ENCODE peak calls at places on chromosome 16, in eight cellular contexts. One of them, this sample, is unnamed.

GRCh38 chr16:54931757-54932660 is 1.3 kb downstream of the IRX5 start:
- DNase-seq in IMR-90: no peak
- DNase-seq in MM.1S: no peak
- DNase-seq in mesenchymal stem cell: no peak
- DNase-seq in mammary epithelial cell: peak; percentile 49
- DNase-seq in fibroblast of lung: peak; percentile 34
- DNase-seq in GM23338: peak; percentile 41
- DNase-seq in GM23248: peak; percentile 71
- DNase-seq in this sample: no peak

GRCh38 chr16:1825381-1825863 is 1.2 kb downstream of the HAGH start:
- DNase-seq in fibroblast of lung: no peak
- DNase-seq in GM23248: no peak
- DNase-seq in MM.1S: no peak
- DNase-seq in mammary epithelial cell: no peak
- DNase-seq in mesenchymal stem cell: no peak
- DNase-seq in IMR-90: no peak
- DNase-seq in GM23338: no peak
- DNase-seq in this sample: no peak

GRCh38 chr16:79599837-79600635 is 501 bp downstream of the MAF start:
- DNase-seq in IMR-90: no peak
- DNase-seq in MM.1S: peak; percentile 27
- DNase-seq in GM23338: peak; percentile 74
- DNase-seq in mammary epithelial cell: peak; percentile 54
- DNase-seq in GM23248: peak; percentile 55
- DNase-seq in fibroblast of lung: peak; percentile 67
- DNase-seq in mesenchymal stem cell: peak; percentile 65
- DNase-seq in this sample: no peak

GRCh38 chr16:73021866-73022495 is 25.9 kb downstream of the ZFHX3 start:
- DNase-seq in mammary epithelial cell: no peak
- DNase-seq in mesenchymal stem cell: no peak
- DNase-seq in fibroblast of lung: no peak
- DNase-seq in MM.1S: no peak
- DNase-seq in GM23248: no peak
- DNase-seq in IMR-90: no peak
- DNase-seq in GM23338: no peak
- DNase-seq in this sample: no peak

GRCh38 chr16:66007717-66008116 is 358.8 kb upstream of the CDH5 start:
- DNase-seq in fibroblast of lung: peak; percentile 95
- DNase-seq in mammary epithelial cell: no peak
- DNase-seq in GM23248: peak; percentile 83
- DNase-seq in mesenchymal stem cell: peak; percentile 37
- DNase-seq in GM23338: no peak
- DNase-seq in MM.1S: peak; percentile 9
- DNase-seq in IMR-90: peak; percentile 93
- DNase-seq in this sample: no peak

GRCh38 chr16:78425957-78426590 is 326.6 kb downstream of the WWOX start:
- DNase-seq in mammary epithelial cell: no peak
- DNase-seq in fibroblast of lung: no peak
- DNase-seq in mesenchymal stem cell: no peak
- DNase-seq in IMR-90: no peak
- DNase-seq in MM.1S: no peak
- DNase-seq in GM23248: no peak
- DNase-seq in GM23338: no peak
- DNase-seq in this sample: no peak

GRCh38 chr16:11743308-11744074 is 834 bp upstream of the TXNDC11 start:
- DNase-seq in GM23338: no peak
- DNase-seq in mesenchymal stem cell: peak; percentile 89
- DNase-seq in GM23248: peak; percentile 80
- DNase-seq in IMR-90: peak; percentile 49
- DNase-seq in fibroblast of lung: peak; percentile 50
- DNase-seq in mammary epithelial cell: peak; percentile 38
- DNase-seq in MM.1S: no peak
- DNase-seq in this sample: peak; percentile 26

GRCh38 chr16:11050954-11051353 is 106.6 kb downstream of the CLEC16A start:
- DNase-seq in GM23338: peak; percentile 10
- DNase-seq in MM.1S: no peak
- DNase-seq in mesenchymal stem cell: no peak
- DNase-seq in GM23248: no peak
- DNase-seq in fibroblast of lung: no peak
- DNase-seq in mammary epithelial cell: no peak
- DNase-seq in IMR-90: no peak
- DNase-seq in this sample: no peak

GRCh38 chr16:15775209-15775608 is 81.6 kb downstream of the MYH11 start:
- DNase-seq in MM.1S: no peak
- DNase-seq in mammary epithelial cell: peak; percentile 21
- DNase-seq in mesenchymal stem cell: peak; percentile 41
- DNase-seq in fibroblast of lung: no peak
- DNase-seq in IMR-90: peak; percentile 58
- DNase-seq in GM23338: peak; percentile 20
- DNase-seq in GM23248: peak; percentile 15
- DNase-seq in this sample: peak; percentile 13

GRCh38 chr16:901149-901548 is 69.6 kb downstream of the LMF1 start:
- DNase-seq in MM.1S: no peak
- DNase-seq in fibroblast of lung: no peak
- DNase-seq in mesenchymal stem cell: no peak
- DNase-seq in IMR-90: no peak
- DNase-seq in GM23248: no peak
- DNase-seq in GM23338: no peak
- DNase-seq in mammary epithelial cell: no peak
- DNase-seq in this sample: no peak

DNA sequence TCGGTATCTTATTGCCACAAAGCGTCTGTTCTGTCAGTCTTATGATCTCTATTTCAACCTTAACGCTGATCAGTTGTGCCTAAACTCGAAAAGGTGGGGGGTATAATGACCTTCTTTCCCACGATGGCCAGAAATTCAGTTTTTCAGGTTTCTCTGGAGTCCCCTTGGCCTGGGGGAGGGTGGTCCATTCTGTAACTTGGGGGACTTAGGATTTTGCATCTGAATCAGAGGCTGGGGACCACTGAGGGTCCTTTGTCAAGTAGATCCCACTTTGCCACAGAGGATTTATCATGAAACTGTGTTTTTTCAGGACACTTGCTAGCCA is 6.3 kb upstream of the WDR59 start:
- DNase-seq in GM23338: no peak
- DNase-seq in GM23248: no peak
- DNase-seq in fibroblast of lung: no peak
- DNase-seq in MM.1S: no peak
- DNase-seq in mammary epithelial cell: no peak
- DNase-seq in IMR-90: no peak
- DNase-seq in mesenchymal stem cell: no peak
- DNase-seq in this sample: no peak
- H2AFZ ChIP-seq in GM23338: peak overlapping the region; percentile 78
- H2AFZ ChIP-seq in GM23248: no peak overlapping the region
- H2AFZ ChIP-seq in fibroblast of lung: no peak overlapping the region
- H2AFZ ChIP-seq in MM.1S: no peak overlapping the region
- H2AFZ ChIP-seq in mammary epithelial cell: no peak overlapping the region
- H2AFZ ChIP-seq in IMR-90: no peak overlapping the region
- H2AFZ ChIP-seq in mesenchymal stem cell: no peak overlapping the region
- H2AFZ ChIP-seq in this sample: no peak overlapping the region

DNA sequence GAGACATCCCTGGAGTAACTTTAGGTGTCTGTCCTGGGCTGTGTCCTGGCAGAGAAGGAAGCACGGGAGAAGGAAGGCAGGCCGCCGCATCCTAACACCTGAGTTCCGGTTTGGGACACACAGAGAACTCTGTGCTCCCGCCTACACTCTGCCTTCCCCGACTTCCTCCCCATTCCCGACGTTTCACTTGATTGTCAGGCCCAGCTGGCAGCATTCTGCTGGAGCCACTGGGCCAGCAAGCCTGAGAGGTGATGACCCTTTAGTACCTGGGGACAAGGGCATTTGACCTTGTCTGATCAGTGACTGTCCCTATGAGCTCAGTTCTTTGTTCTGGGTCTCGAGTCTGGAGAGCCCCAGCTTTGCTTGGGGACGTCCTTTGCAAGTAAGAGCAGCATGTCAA is 20.4 kb downstream of the ABAT start:
- DNase-seq in mesenchymal stem cell: no peak
- DNase-seq in mammary epithelial cell: no peak
- DNase-seq in GM23338: no peak
- DNase-seq in GM23248: no peak
- DNase-seq in MM.1S: no peak
- DNase-seq in IMR-90: no peak
- DNase-seq in fibroblast of lung: no peak
- DNase-seq in this sample: no peak
- H2AFZ ChIP-seq in mesenchymal stem cell: no peak overlapping the region
- H2AFZ ChIP-seq in mammary epithelial cell: no peak overlapping the region
- H2AFZ ChIP-seq in GM23338: no peak overlapping the region
- H2AFZ ChIP-seq in GM23248: no peak overlapping the region
- H2AFZ ChIP-seq in MM.1S: no peak overlapping the region
- H2AFZ ChIP-seq in IMR-90: no peak overlapping the region
- H2AFZ ChIP-seq in fibroblast of lung: no peak overlapping the region
- H2AFZ ChIP-seq in this sample: no peak overlapping the region

GRCh38 chr16:14196011-14196410 is 124.9 kb downstream of the MRTFB start:
- DNase-seq in GM23338: peak; percentile 31
- DNase-seq in mammary epithelial cell: no peak
- DNase-seq in fibroblast of lung: peak; percentile 40
- DNase-seq in GM23248: no peak
- DNase-seq in IMR-90: peak; percentile 18
- DNase-seq in MM.1S: no peak
- DNase-seq in mesenchymal stem cell: peak; percentile 55
- DNase-seq in this sample: peak; percentile 62
- H2AFZ ChIP-seq in GM23338: no peak overlapping the region
- H2AFZ ChIP-seq in mammary epithelial cell: no peak overlapping the region
- H2AFZ ChIP-seq in fibroblast of lung: no peak overlapping the region
- H2AFZ ChIP-seq in GM23248: no peak overlapping the region
- H2AFZ ChIP-seq in IMR-90: no peak overlapping the region
- H2AFZ ChIP-seq in MM.1S: peak overlapping the region; percentile 1
- H2AFZ ChIP-seq in mesenchymal stem cell: no peak overlapping the region
- H2AFZ ChIP-seq in this sample: peak overlapping the region; percentile 58

GRCh38 chr16:50680907-50681885 is at the start of gene SNX20:
- DNase-seq in MM.1S: peak; percentile 82
- DNase-seq in IMR-90: no peak
- DNase-seq in GM23338: no peak
- DNase-seq in mammary epithelial cell: no peak
- DNase-seq in GM23248: no peak
- DNase-seq in fibroblast of lung: no peak
- DNase-seq in mesenchymal stem cell: no peak
- DNase-seq in this sample: no peak

GRCh38 chr16:50685456-50686058 is 4.4 kb upstream of the SNX20 start:
- DNase-seq in IMR-90: no peak
- DNase-seq in mammary epithelial cell: no peak
- DNase-seq in GM23338: no peak
- DNase-seq in GM23248: no peak
- DNase-seq in fibroblast of lung: no peak
- DNase-seq in MM.1S: peak; percentile 89
- DNase-seq in mesenchymal stem cell: no peak
- DNase-seq in this sample: no peak

GRCh38 chr16:50684823-50685455 is 3.8 kb upstream of the SNX20 start:
- DNase-seq in MM.1S: no peak
- DNase-seq in fibroblast of lung: no peak
- DNase-seq in GM23248: no peak
- DNase-seq in IMR-90: no peak
- DNase-seq in GM23338: no peak
- DNase-seq in mammary epithelial cell: no peak
- DNase-seq in mesenchymal stem cell: no peak
- DNase-seq in this sample: no peak

GRCh38 chr16:50680556-50680893 is 587 bp downstream of the SNX20 start:
- DNase-seq in IMR-90: no peak
- DNase-seq in fibroblast of lung: no peak
- DNase-seq in MM.1S: no peak
- DNase-seq in mesenchymal stem cell: no peak
- DNase-seq in GM23338: no peak
- DNase-seq in GM23248: no peak
- DNase-seq in mammary epithelial cell: no peak
- DNase-seq in this sample: no peak

DNA sequence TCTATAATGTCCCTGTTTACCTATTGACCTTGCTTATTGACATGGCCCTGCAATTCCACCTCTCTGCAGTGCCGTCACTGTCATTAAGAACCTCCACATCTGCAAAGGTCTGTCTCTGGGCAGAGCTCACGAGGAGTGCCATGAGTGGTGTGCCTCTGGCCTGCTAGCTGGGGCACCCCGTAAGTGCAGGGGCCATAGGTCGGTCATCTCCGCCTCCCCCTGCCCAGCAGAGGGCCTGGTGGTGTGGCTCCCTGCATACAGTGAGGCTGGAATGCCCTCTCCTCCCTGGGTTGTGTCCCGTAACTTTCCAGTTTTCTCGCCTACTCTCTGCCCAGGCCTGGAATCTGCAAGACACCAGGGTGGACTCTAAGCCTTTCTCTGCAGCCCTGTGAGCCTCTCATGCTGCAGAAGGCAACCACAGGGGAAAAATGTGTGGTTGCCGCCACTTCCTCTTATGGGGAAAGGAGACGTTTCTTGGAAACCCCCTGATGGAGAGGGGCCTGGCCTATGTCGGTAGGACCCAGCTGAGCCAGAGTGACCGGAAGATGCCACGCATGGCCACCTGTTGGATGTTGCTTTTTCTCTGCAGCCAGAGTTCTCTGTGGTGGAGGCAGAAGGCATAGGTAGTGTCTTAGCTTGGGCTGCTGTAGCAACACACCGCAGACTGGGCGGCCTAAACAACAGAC is 2.7 kb upstream of the SNX20 start:
- DNase-seq in MM.1S: peak; percentile 88
- DNase-seq in GM23248: no peak
- DNase-seq in mammary epithelial cell: no peak
- DNase-seq in IMR-90: no peak
- DNase-seq in mesenchymal stem cell: no peak
- DNase-seq in fibroblast of lung: no peak
- DNase-seq in GM23338: no peak
- DNase-seq in this sample: no peak
- H2AFZ ChIP-seq in MM.1S: peak overlapping the region; percentile 24
- H2AFZ ChIP-seq in GM23248: no peak overlapping the region
- H2AFZ ChIP-seq in mammary epithelial cell: no peak overlapping the region
- H2AFZ ChIP-seq in IMR-90: no peak overlapping the region
- H2AFZ ChIP-seq in mesenchymal stem cell: no peak overlapping the region
- H2AFZ ChIP-seq in fibroblast of lung: no peak overlapping the region
- H2AFZ ChIP-seq in GM23338: no peak overlapping the region
- H2AFZ ChIP-seq in this sample: no peak overlapping the region

DNA sequence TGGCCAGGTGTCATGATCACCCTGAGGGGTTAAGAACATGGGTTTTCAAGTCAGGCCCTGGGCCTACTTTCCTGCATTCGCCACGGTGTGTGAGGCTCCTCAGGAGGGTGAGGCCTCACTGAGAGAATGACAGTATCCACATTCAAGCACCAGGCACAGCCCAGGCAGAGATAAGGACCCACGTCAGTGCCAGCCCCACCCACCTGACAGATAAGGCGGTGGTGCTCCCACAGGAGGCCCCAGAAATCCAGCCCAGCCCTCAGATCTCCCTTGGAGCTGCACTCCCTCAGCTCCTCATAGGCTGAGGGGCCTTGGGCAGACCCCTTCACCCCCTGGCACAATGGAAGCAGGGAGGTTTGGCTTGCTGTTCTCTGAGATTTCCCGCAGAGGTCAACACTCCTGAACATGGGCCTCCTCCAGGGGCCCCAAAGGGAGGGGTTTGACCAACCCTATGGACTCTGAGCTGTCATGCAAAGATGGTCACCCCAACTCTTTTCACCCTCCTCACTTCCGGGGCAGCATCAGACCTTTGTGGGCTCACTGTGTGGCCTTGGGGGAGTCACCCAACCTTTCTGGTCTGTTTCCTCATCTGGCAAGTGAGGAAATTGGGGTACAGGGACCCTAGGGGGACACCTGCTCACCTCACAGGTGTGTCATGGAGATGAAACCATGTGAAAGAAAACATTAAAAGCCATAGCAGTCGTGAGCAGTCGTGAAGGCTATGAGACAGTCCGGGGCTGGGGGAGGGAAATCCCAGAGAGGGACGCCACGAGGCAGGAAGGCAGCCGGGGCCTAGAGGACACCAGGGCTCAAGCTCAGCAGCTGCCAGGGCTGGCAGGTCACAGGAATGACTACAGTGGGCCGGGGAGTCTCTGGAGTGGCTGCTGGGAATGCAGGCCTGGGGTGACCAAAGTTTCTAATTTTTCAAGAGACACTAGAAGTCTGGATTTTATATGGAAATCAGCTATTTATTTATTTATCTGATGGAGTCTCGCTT is 15.4 kb downstream of the PLLP start:
- DNase-seq in GM23338: no peak
- DNase-seq in MM.1S: no peak
- DNase-seq in IMR-90: peak; percentile 14
- DNase-seq in mesenchymal stem cell: no peak
- DNase-seq in fibroblast of lung: peak; percentile 48
- DNase-seq in GM23248: no peak
- DNase-seq in mammary epithelial cell: no peak
- DNase-seq in this sample: no peak
- H2AFZ ChIP-seq in GM23338: no peak overlapping the region
- H2AFZ ChIP-seq in MM.1S: no peak overlapping the region
- H2AFZ ChIP-seq in IMR-90: peak overlapping the region; percentile 19
- H2AFZ ChIP-seq in mesenchymal stem cell: no peak overlapping the region
- H2AFZ ChIP-seq in fibroblast of lung: no peak overlapping the region
- H2AFZ ChIP-seq in GM23248: no peak overlapping the region
- H2AFZ ChIP-seq in mammary epithelial cell: no peak overlapping the region
- H2AFZ ChIP-seq in this sample: peak overlapping the region; percentile 9